ENCODE peak calls at places on chromosomes 2 and 18, in five cellular contexts. One of them, this sample, is unnamed.

GRCh38 chr2:46967990-46968647 is 52.5 kb upstream of the MCFD2 start:
- DNase-seq in body of pancreas: peak; percentile 76
- DNase-seq in mucosa of descending colon: peak; percentile 82
- DNase-seq in foreskin fibroblast: peak; percentile 86
- DNase-seq in A673: peak; percentile 57
- DNase-seq in this sample: peak; percentile 87

GRCh38 chr2:150230616-150231015 is 256.9 kb downstream of the RND3 start:
- DNase-seq in body of pancreas: no peak
- DNase-seq in mucosa of descending colon: no peak
- DNase-seq in foreskin fibroblast: no peak
- DNase-seq in A673: no peak
- DNase-seq in this sample: no peak

GRCh38 chr18:44599409-44599808 is 81.3 kb upstream of the SETBP1 start:
- DNase-seq in body of pancreas: peak; percentile 15
- DNase-seq in mucosa of descending colon: no peak
- DNase-seq in foreskin fibroblast: no peak
- DNase-seq in A673: peak; percentile 56
- DNase-seq in this sample: peak; percentile 88

GRCh38 chr18:41965856-41966255 is 10.8 kb downstream of the PIK3C3 start:
- DNase-seq in body of pancreas: no peak
- DNase-seq in mucosa of descending colon: no peak
- DNase-seq in foreskin fibroblast: no peak
- DNase-seq in A673: no peak
- DNase-seq in this sample: no peak

GRCh38 chr18:26941608-26942007 is 76.1 kb upstream of the AQP4 start:
- DNase-seq in body of pancreas: no peak
- DNase-seq in mucosa of descending colon: no peak
- DNase-seq in foreskin fibroblast: no peak
- DNase-seq in A673: no peak
- DNase-seq in this sample: no peak

GRCh38 chr2:1942836-1943360 is 198.6 kb upstream of the PXDN start:
- DNase-seq in body of pancreas: no peak
- DNase-seq in mucosa of descending colon: no peak
- DNase-seq in foreskin fibroblast: no peak
- DNase-seq in A673: no peak
- DNase-seq in this sample: no peak

GRCh38 chr18:66949419-66949818 is 345.5 kb upstream of the CDH19 start:
- DNase-seq in body of pancreas: no peak
- DNase-seq in mucosa of descending colon: no peak
- DNase-seq in foreskin fibroblast: no peak
- DNase-seq in A673: no peak
- DNase-seq in this sample: no peak

GRCh38 chr2:125656190-125656589 is 999.8 kb upstream of the GYPC start:
- DNase-seq in body of pancreas: no peak
- DNase-seq in mucosa of descending colon: no peak
- DNase-seq in foreskin fibroblast: no peak
- DNase-seq in A673: no peak
- DNase-seq in this sample: no peak

GRCh38 chr2:95215018-95215612 is 7.8 kb downstream of the ZNF892 start:
- DNase-seq in body of pancreas: no peak
- DNase-seq in mucosa of descending colon: no peak
- DNase-seq in foreskin fibroblast: no peak
- DNase-seq in A673: no peak
- DNase-seq in this sample: no peak

GRCh38 chr2:113274427-113274826 is 4.3 kb downstream of the PAX8 start:
- DNase-seq in body of pancreas: no peak
- DNase-seq in mucosa of descending colon: no peak
- DNase-seq in foreskin fibroblast: no peak
- DNase-seq in A673: no peak
- DNase-seq in this sample: no peak

GRCh38 chr2:177201919-177202346 is 10.7 kb upstream of the HNRNPA3 start:
- DNase-seq in body of pancreas: no peak
- DNase-seq in mucosa of descending colon: no peak
- DNase-seq in foreskin fibroblast: no peak
- DNase-seq in A673: no peak
- DNase-seq in this sample: no peak

GRCh38 chr2:200670313-200670712 is 84.5 kb downstream of the AOX1 start:
- DNase-seq in body of pancreas: no peak
- DNase-seq in mucosa of descending colon: no peak
- DNase-seq in foreskin fibroblast: no peak
- DNase-seq in A673: no peak
- DNase-seq in this sample: no peak

GRCh38 chr18:31102020-31102684 is at the start of gene DSC2:
- DNase-seq in body of pancreas: peak; percentile 67
- DNase-seq in mucosa of descending colon: peak; percentile 89
- DNase-seq in foreskin fibroblast: no peak
- DNase-seq in A673: no peak
- DNase-seq in this sample: no peak

GRCh38 chr2:236369606-236370005 is 105.4 kb upstream of the ASB18 start:
- DNase-seq in body of pancreas: no peak
- DNase-seq in mucosa of descending colon: no peak
- DNase-seq in foreskin fibroblast: no peak
- DNase-seq in A673: no peak
- DNase-seq in this sample: no peak

GRCh38 chr2:153477096-153477555 is 1.4 kb downstream of the RPRM start:
- DNase-seq in body of pancreas: no peak
- DNase-seq in mucosa of descending colon: no peak
- DNase-seq in foreskin fibroblast: no peak
- DNase-seq in A673: peak; percentile 46
- DNase-seq in this sample: no peak

GRCh38 chr18:66916834-66917233 is 312.9 kb upstream of the CDH19 start:
- DNase-seq in body of pancreas: no peak
- DNase-seq in mucosa of descending colon: no peak
- DNase-seq in foreskin fibroblast: no peak
- DNase-seq in A673: no peak
- DNase-seq in this sample: no peak

GRCh38 chr2:141522702-141523101 is 608.1 kb downstream of the LRP1B start:
- DNase-seq in body of pancreas: no peak
- DNase-seq in mucosa of descending colon: no peak
- DNase-seq in foreskin fibroblast: no peak
- DNase-seq in A673: no peak
- DNase-seq in this sample: no peak

GRCh38 chr2:127153691-127154158 is 46.8 kb upstream of the BIN1 start:
- DNase-seq in body of pancreas: no peak
- DNase-seq in mucosa of descending colon: no peak
- DNase-seq in foreskin fibroblast: peak; percentile 94
- DNase-seq in A673: no peak
- DNase-seq in this sample: peak; percentile 94

GRCh38 chr2:167381349-167381748 is 493.1 kb downstream of the XIRP2 start:
- DNase-seq in body of pancreas: no peak
- DNase-seq in mucosa of descending colon: no peak
- DNase-seq in foreskin fibroblast: no peak
- DNase-seq in A673: no peak
- DNase-seq in this sample: no peak

GRCh38 chr2:40450066-40450841 is 1.6 kb downstream of the SLC8A1 start:
- DNase-seq in body of pancreas: no peak
- DNase-seq in mucosa of descending colon: no peak
- DNase-seq in foreskin fibroblast: no peak
- DNase-seq in A673: no peak
- DNase-seq in this sample: peak; percentile 78

GRCh38 chr18:12779043-12779442 is 76.2 kb downstream of the PSMG2 start:
- DNase-seq in body of pancreas: no peak
- DNase-seq in mucosa of descending colon: no peak
- DNase-seq in foreskin fibroblast: no peak
- DNase-seq in A673: no peak
- DNase-seq in this sample: no peak

GRCh38 chr18:23689031-23689615 is at the start of gene LAMA3:
- DNase-seq in body of pancreas: peak; percentile 58
- DNase-seq in mucosa of descending colon: peak; percentile 69
- DNase-seq in foreskin fibroblast: peak; percentile 45
- DNase-seq in A673: peak; percentile 68
- DNase-seq in this sample: peak; percentile 28

GRCh38 chr2:23250371-23250770 is 134.6 kb upstream of the KLHL29 start:
- DNase-seq in body of pancreas: no peak
- DNase-seq in mucosa of descending colon: no peak
- DNase-seq in foreskin fibroblast: no peak
- DNase-seq in A673: no peak
- DNase-seq in this sample: no peak

GRCh38 chr2:173522356-173522755 is 167.7 kb downstream of the CDCA7 start:
- DNase-seq in body of pancreas: no peak
- DNase-seq in mucosa of descending colon: no peak
- DNase-seq in foreskin fibroblast: no peak
- DNase-seq in A673: no peak
- DNase-seq in this sample: no peak

GRCh38 chr18:21851327-21851961 is 110.9 kb downstream of the MIB1 start:
- DNase-seq in body of pancreas: no peak
- DNase-seq in mucosa of descending colon: no peak
- DNase-seq in foreskin fibroblast: peak; percentile 2
- DNase-seq in A673: peak; percentile 18
- DNase-seq in this sample: peak; percentile 16

GRCh38 chr2:138846216-138846821 is 66.1 kb upstream of the NXPH2 start:
- DNase-seq in body of pancreas: no peak
- DNase-seq in mucosa of descending colon: no peak
- DNase-seq in foreskin fibroblast: no peak
- DNase-seq in A673: peak; percentile 77
- DNase-seq in this sample: peak; percentile 24

GRCh38 chr2:15808221-15808574 is 132.2 kb upstream of the MYCN start:
- DNase-seq in body of pancreas: no peak
- DNase-seq in mucosa of descending colon: no peak
- DNase-seq in foreskin fibroblast: no peak
- DNase-seq in A673: peak; percentile 76
- DNase-seq in this sample: peak; percentile 33

GRCh38 chr18:3498705-3499451 is 48.9 kb downstream of the TGIF1 start:
- DNase-seq in body of pancreas: peak; percentile 12
- DNase-seq in mucosa of descending colon: peak; percentile 56
- DNase-seq in foreskin fibroblast: peak; percentile 26
- DNase-seq in A673: no peak
- DNase-seq in this sample: peak; percentile 43

GRCh38 chr18:32777049-32777448 is 4.2 kb upstream of the KLHL14 start:
- DNase-seq in body of pancreas: no peak
- DNase-seq in mucosa of descending colon: no peak
- DNase-seq in foreskin fibroblast: no peak
- DNase-seq in A673: no peak
- DNase-seq in this sample: no peak

GRCh38 chr18:9417081-9417841 is 58.1 kb upstream of the RALBP1 start:
- DNase-seq in body of pancreas: no peak
- DNase-seq in mucosa of descending colon: no peak
- DNase-seq in foreskin fibroblast: peak; percentile 51
- DNase-seq in A673: peak; percentile 26
- DNase-seq in this sample: peak; percentile 74

DNA sequence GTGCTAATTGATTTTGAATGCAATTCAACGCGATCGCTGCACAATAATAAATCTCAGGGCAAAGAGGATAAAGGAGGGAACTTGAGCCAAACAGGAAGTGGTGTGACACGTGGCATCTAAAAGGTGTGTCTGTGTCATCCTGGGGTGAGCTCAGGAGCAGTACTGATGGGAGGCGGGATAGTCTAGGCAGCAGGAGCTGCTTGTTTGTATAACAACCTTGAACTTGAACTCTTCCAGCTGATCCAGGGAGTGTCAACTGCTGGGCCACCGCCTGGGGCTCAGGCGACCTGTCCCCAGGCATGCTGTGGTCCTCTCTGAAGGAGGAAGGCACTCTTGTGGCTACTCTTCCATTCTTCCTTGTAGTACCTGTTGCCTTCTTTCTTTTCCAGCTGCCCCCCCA is 61.2 kb downstream of the BOD1L2 start:
- DNase-seq in body of pancreas: no peak
- DNase-seq in mucosa of descending colon: no peak
- DNase-seq in foreskin fibroblast: no peak
- DNase-seq in A673: no peak
- DNase-seq in this sample: no peak
- TF ChIP-seq CTCF in body of pancreas: no peak
- TF ChIP-seq CTCF in mucosa of descending colon: no peak
- TF ChIP-seq CTCF in foreskin fibroblast: no peak
- TF ChIP-seq CTCF in A673: no peak
- TF ChIP-seq CTCF in this sample: no peak

GRCh38 chr2:42601076-42601475 is 32.6 kb downstream of the MTA3 start:
- DNase-seq in body of pancreas: no peak
- DNase-seq in mucosa of descending colon: no peak
- DNase-seq in foreskin fibroblast: peak; percentile 4
- DNase-seq in A673: no peak
- DNase-seq in this sample: no peak
- H3K4me3 ChIP-seq in body of pancreas: no peak overlapping the region
- H3K4me3 ChIP-seq in mucosa of descending colon: no peak overlapping the region
- H3K4me3 ChIP-seq in foreskin fibroblast: no peak overlapping the region
- H3K4me3 ChIP-seq in A673: no peak overlapping the region
- H3K4me3 ChIP-seq in this sample: no peak overlapping the region

GRCh38 chr2:231640646-231641111 is 48.0 kb downstream of the TEX44 start:
- DNase-seq in body of pancreas: no peak
- DNase-seq in mucosa of descending colon: peak; percentile 78
- DNase-seq in foreskin fibroblast: no peak
- DNase-seq in A673: no peak
- DNase-seq in this sample: peak; percentile 32

GRCh38 chr2:231646471-231646870 is 53.8 kb downstream of the TEX44 start:
- DNase-seq in body of pancreas: no peak
- DNase-seq in mucosa of descending colon: no peak
- DNase-seq in foreskin fibroblast: no peak
- DNase-seq in A673: no peak
- DNase-seq in this sample: peak; percentile 15

GRCh38 chr2:231643494-231643888 is 50.8 kb downstream of the TEX44 start:
- DNase-seq in body of pancreas: no peak
- DNase-seq in mucosa of descending colon: no peak
- DNase-seq in foreskin fibroblast: no peak
- DNase-seq in A673: no peak
- DNase-seq in this sample: no peak

GRCh38 chr2:231642631-231643493 is 50.2 kb downstream of the TEX44 start:
- DNase-seq in body of pancreas: peak; percentile 16
- DNase-seq in mucosa of descending colon: peak; percentile 90
- DNase-seq in foreskin fibroblast: peak; percentile 75
- DNase-seq in A673: peak; percentile 56
- DNase-seq in this sample: peak; percentile 96

DNA sequence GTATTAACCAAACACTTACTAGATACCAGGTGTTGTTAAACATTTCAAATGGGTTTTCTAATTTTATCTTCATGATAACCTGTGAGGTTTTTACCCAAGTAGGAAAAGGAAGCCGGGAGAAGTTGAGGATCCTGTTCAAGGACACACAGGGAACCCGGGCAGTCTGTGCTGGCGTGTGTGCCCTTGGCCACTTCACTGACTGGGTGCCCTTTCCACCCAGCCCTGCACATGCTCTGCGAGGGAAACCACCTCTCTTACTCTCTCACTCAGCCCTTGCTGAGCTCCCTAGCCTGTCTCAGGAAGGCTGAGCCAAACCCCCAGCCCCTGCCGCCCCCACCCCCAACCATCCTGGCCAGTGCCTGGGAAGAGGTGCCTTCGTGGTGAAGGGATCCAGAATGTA is 51.8 kb downstream of the TEX44 start:
- DNase-seq in body of pancreas: no peak
- DNase-seq in mucosa of descending colon: no peak
- DNase-seq in foreskin fibroblast: no peak
- DNase-seq in A673: no peak
- DNase-seq in this sample: no peak
- TF ChIP-seq CTCF in body of pancreas: no peak
- TF ChIP-seq CTCF in mucosa of descending colon: no peak
- TF ChIP-seq CTCF in foreskin fibroblast: no peak
- TF ChIP-seq CTCF in A673: no peak
- TF ChIP-seq CTCF in this sample: no peak

DNA sequence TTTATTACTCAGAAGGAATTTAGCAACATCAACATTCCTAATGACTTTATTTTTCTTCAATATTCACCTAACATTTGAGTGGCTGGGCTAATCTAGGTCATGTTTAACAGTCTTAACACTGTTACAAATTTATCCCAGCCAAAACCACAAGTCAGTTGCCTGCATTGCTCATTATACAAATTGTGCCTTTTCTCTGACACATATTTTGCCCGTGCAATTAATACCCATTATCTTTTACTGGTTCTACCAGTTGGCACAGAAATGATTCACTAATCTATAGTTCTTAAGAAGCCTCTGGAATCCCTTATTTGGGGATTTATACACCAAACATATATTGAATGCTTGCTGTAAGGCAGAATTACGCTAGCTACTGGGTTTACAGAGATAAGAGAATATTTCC is 46.3 kb downstream of the ZCCHC2 start:
- DNase-seq in body of pancreas: no peak
- DNase-seq in mucosa of descending colon: no peak
- DNase-seq in foreskin fibroblast: no peak
- DNase-seq in A673: no peak
- DNase-seq in this sample: no peak
- H3K4me3 ChIP-seq in body of pancreas: no peak overlapping the region
- H3K4me3 ChIP-seq in mucosa of descending colon: no peak overlapping the region
- H3K4me3 ChIP-seq in foreskin fibroblast: no peak overlapping the region
- H3K4me3 ChIP-seq in A673: no peak overlapping the region
- H3K4me3 ChIP-seq in this sample: no peak overlapping the region

This sample was measured in astrocyte of the spinal cord.